ENCODE peak calls at places on chromosomes 1 and 21, in nine cellular contexts. L is A549; E is HepG2; H is right atrium auricular region; V is BE2C; Y is heart left ventricle; N is CD8-positive, alpha-beta memory T cell; Q is tibial artery; Z is esophagus muscularis mucosa. O is an unnamed sample.

GRCh38 chr21:19547951-19548635 is 1144.5 kb upstream of the TMPRSS15 start:
- DNase-seq in E (no peak), H (no peak), N (no peak), Q (no peak), Y (no peak), L (no peak), V (no peak), Z (no peak), O (no peak)

GRCh38 chr1:150876111-150876434 is 326 bp downstream of the ARNT start:
- DNase-seq in N (no peak), V (peak; percentile 82), Y (no peak), Z (no peak), L (no peak), H (peak; percentile 68), E (peak; percentile 63), Q (peak; percentile 63), O (no peak)

GRCh38 chr1:8711873-8712412 is 105.5 kb downstream of the RERE start:
- DNase-seq in N (no peak), L (no peak), Y (no peak), V (no peak), Q (no peak), H (no peak), Z (no peak), E (peak; percentile 91), O (no peak)

GRCh38 chr1:1061682-1062363 is 12.3 kb downstream of the RNF223 start:
- DNase-seq in E (no peak), Y (no peak), Z (no peak), N (no peak), H (no peak), V (no peak), L (no peak), Q (no peak), O (no peak)

GRCh38 chr1:196660912-196661311 is 9.1 kb downstream of the CFH start:
- DNase-seq in Z (no peak), H (no peak), L (peak; percentile 30), Q (no peak), E (no peak), N (no peak), Y (no peak), V (peak; percentile 16), O (no peak)

GRCh38 chr1:22142315-22143064 is 407 bp downstream of the WNT4 start:
- DNase-seq in V (peak; percentile 25), H (no peak), Z (no peak), L (no peak), Y (no peak), E (no peak), Q (no peak), N (no peak), O (peak; percentile 80)

GRCh38 chr1:42282024-42282579 is 52.9 kb downstream of the FOXJ3 start:
- DNase-seq in Z (no peak), E (peak; percentile 3), Y (no peak), V (no peak), Q (no peak), L (no peak), H (no peak), N (no peak), O (no peak)

GRCh38 chr1:219189021-219189824 is 15.5 kb downstream of the LYPLAL1 start:
- DNase-seq in L (no peak), N (no peak), Y (no peak), V (no peak), Q (no peak), Z (no peak), H (no peak), E (no peak), O (no peak)

GRCh38 chr21:30042443-30042842 is 102.6 kb upstream of the GRIK1 start:
- DNase-seq in L (no peak), V (no peak), E (no peak), Q (no peak), Y (no peak), N (no peak), Z (no peak), H (no peak), O (no peak)

GRCh38 chr1:31572323-31573104 is 3.8 kb upstream of the TINAGL1 start:
- DNase-seq in N (no peak), Y (no peak), L (no peak), Z (peak; percentile 53), Q (peak; percentile 16), V (no peak), H (peak; percentile 54), E (peak; percentile 84), O (no peak)

GRCh38 chr1:61941794-61942193 is 199.5 kb downstream of the PATJ start:
- DNase-seq in Y (no peak), H (no peak), V (no peak), Z (no peak), Q (no peak), N (no peak), L (no peak), E (peak; percentile 23), O (no peak)

GRCh38 chr1:93607814-93608187 is 73.8 kb downstream of the BCAR3 start:
- DNase-seq in V (no peak), L (no peak), H (peak; percentile 57), Y (no peak), E (no peak), N (no peak), Z (no peak), Q (no peak), O (peak; percentile 32)

GRCh38 chr1:201014816-201015200 is 8.7 kb downstream of the KIF21B start:
- DNase-seq in V (no peak), Q (no peak), N (no peak), Y (no peak), E (no peak), H (no peak), L (no peak), Z (no peak), O (no peak)

GRCh38 chr21:41597811-41598231 is 89.9 kb upstream of the TMPRSS2 start:
- DNase-seq in L (no peak), Y (no peak), N (no peak), V (no peak), Z (no peak), E (no peak), Q (no peak), H (peak; percentile 34), O (no peak)

GRCh38 chr1:2091611-2092604 is 41.7 kb downstream of the PRKCZ start:
- DNase-seq in Z (no peak), N (peak; percentile 30), L (peak; percentile 9), E (peak; percentile 18), H (no peak), Y (peak; percentile 40), Q (peak; percentile 27), V (peak; percentile 66), O (peak; percentile 92)

GRCh38 chr1:151837197-151837596 is 2.4 kb downstream of the C2CD4D start:
- DNase-seq in E (no peak), Z (no peak), Y (no peak), H (no peak), N (peak; percentile 43), V (no peak), Q (no peak), L (no peak), O (no peak)

GRCh38 chr1:87688136-87688535 is 359.5 kb downstream of the LMO4 start:
- DNase-seq in H (no peak), N (no peak), Z (no peak), V (no peak), Y (no peak), E (no peak), L (no peak), Q (no peak), O (no peak)

GRCh38 chr1:203453016-203453415 is 22.6 kb upstream of the PRELP start:
- DNase-seq in Y (no peak), Z (no peak), H (no peak), Q (no peak), E (no peak), N (no peak), V (no peak), L (no peak), O (no peak)

GRCh38 chr1:49465486-49466185 is 558.1 kb downstream of the AGBL4 start:
- DNase-seq in N (no peak), E (no peak), L (no peak), V (no peak), Z (no peak), H (no peak), Y (no peak), Q (no peak), O (no peak)

GRCh38 chr1:235254721-235255120 is 73.3 kb downstream of the ARID4B start:
- DNase-seq in L (no peak), Z (no peak), V (no peak), N (no peak), Y (no peak), E (no peak), Q (no peak), H (no peak), O (no peak)

GRCh38 chr1:3590145-3590768 is 21.1 kb downstream of the MEGF6 start:
- DNase-seq in Z (no peak), Q (no peak), E (no peak), H (no peak), N (no peak), L (no peak), V (no peak), Y (no peak), O (no peak)
- H3K4me1 ChIP-seq in Z (no peaks in the 10 kb centered on the region), Q (no peaks in the 10 kb centered on the region), E (peaks cover 27% of the 10 kb centered on the region), H (peaks cover 10% of the 10 kb centered on the region), N (no peaks in the 10 kb centered on the region), L (peaks cover 9% of the 10 kb centered on the region), V (no peaks in the 10 kb centered on the region), Y (no peaks in the 10 kb centered on the region), O (no peaks in the 10 kb centered on the region)

DNA sequence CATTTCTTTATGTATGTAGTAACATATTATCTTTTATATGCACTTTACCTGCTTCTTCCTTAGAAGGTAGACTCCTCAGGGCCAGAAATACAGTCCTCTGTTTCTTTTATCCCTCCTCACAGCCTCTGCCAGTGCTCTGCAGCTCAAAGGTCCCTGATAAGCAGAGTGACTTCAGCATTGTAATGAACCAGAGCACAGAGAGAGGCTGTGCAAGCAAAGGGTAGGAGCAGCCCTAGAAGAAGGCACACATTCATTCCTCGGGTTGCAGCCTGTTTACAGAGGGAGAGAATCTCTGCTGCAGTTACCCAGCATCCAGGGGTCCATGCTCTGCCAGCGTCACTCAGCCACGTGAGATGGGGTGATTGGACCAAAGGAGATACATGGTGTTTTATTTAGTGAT is 101.1 kb downstream of the RHOU start:
- DNase-seq in V (no peak), Y (no peak), Q (no peak), L (no peak), H (no peak), N (no peak), Z (no peak), E (peak; percentile 93), O (no peak)
- H3K4me1 ChIP-seq in V (peaks cover 7% of the 10 kb centered on the region), Y (peaks cover 3% of the 10 kb centered on the region), Q (peaks cover 28% of the 10 kb centered on the region), L (peaks cover 56% of the 10 kb centered on the region), H (peaks cover 9% of the 10 kb centered on the region), N (no peaks in the 10 kb centered on the region), Z (peaks cover 9% of the 10 kb centered on the region), E (peaks cover 85% of the 10 kb centered on the region), O (peaks cover 14% of the 10 kb centered on the region)

DNA sequence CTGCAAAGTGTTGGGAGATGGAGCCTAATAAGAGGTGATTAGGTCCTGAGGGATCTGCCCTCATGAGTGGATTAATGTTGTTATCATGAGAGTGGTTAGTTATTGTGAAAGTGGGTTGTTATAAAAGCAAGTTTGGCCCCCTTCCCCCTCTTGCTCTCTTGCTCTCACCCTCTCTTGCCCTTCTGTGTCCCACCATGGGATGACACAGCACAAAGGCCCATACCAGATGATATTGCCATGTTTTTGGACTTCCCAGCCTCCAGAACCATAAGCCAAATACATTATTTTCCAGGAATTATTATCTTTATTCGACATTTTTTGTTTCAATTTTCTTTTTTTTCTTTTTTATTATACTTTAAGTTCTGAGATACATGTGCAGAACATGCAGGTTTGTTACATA is 41.4 kb upstream of the IGSF5 start:
- DNase-seq in V (no peak), Y (no peak), H (no peak), L (no peak), N (no peak), E (no peak), Z (no peak), Q (no peak), O (no peak)
- H3K4me1 ChIP-seq in V (no peaks in the 10 kb centered on the region), Y (no peaks in the 10 kb centered on the region), H (no peaks in the 10 kb centered on the region), L (no peaks in the 10 kb centered on the region), N (no peaks in the 10 kb centered on the region), E (no peaks in the 10 kb centered on the region), Z (no peaks in the 10 kb centered on the region), Q (no peaks in the 10 kb centered on the region), O (peaks cover 10% of the 10 kb centered on the region)

GRCh38 chr21:33971492-33972013 is 55.9 kb upstream of the ATP5PO start:
- DNase-seq in Z (no peak), V (no peak), Q (no peak), N (no peak), E (peak; percentile 8), L (peak; percentile 19), Y (no peak), H (no peak), O (peak; percentile 71)
- H3K4me1 ChIP-seq in Z (peaks cover 27% of the 10 kb centered on the region), V (no peaks in the 10 kb centered on the region), Q (peaks cover 18% of the 10 kb centered on the region), N (peaks cover 17% of the 10 kb centered on the region), E (peaks cover 73% of the 10 kb centered on the region), L (peaks cover 37% of the 10 kb centered on the region), Y (peaks cover 2% of the 10 kb centered on the region), H (peaks cover 41% of the 10 kb centered on the region), O (no peaks in the 10 kb centered on the region)

O was measured in endodermal cell.